ENCODE peak calls at places on chromosome 17, in eight cellular contexts. X is right lobe of liver, G is tibial nerve, E is H1, L is heart left ventricle, O is Peyer's patch, Q is uterus, R is suprapubic skin. I is an unnamed sample. For H3K4me1, the result is how much of the 10 kb centered on the place peaks cover.

GRCh38 chr17:81067331-81067730 is 32.4 kb downstream of the BAIAP2 start:
- DNase-seq in X (no peak), G (no peak), E (no peak), L (no peak), O (no peak), Q (no peak), R (no peak), I (no peak)

GRCh38 chr17:49730078-49730786 is 22.5 kb upstream of the SLC35B1 start:
- DNase-seq in X (peak), G (peak), E (no peak), L (peak), O (no peak), Q (peak), R (peak), I (peak)

GRCh38 chr17:57032343-57032742 is 52.7 kb upstream of the AKAP1 start:
- DNase-seq in X (no peak), G (no peak), E (no peak), L (no peak), O (no peak), Q (no peak), R (peak), I (peak)

GRCh38 chr17:72683506-72684404 is 408.7 kb downstream of the SLC39A11 start:
- DNase-seq in X (no peak), G (no peak), E (no peak), L (no peak), O (no peak), Q (no peak), R (no peak), I (peak)

GRCh38 chr17:21200590-21201301 is 13.2 kb downstream of the TMEM11 start:
- DNase-seq in X (no peak), G (no peak), E (no peak), L (no peak), O (no peak), Q (no peak), R (no peak), I (no peak)

GRCh38 chr17:10071141-10071540 is 127.3 kb downstream of the GAS7 start:
- DNase-seq in X (no peak), G (no peak), E (no peak), L (no peak), O (no peak), Q (peak), R (no peak), I (no peak)

GRCh38 chr17:47305302-47305923 is 18.3 kb upstream of the EFCAB13 start:
- DNase-seq in X (no peak), G (no peak), E (no peak), L (no peak), O (no peak), Q (no peak), R (no peak), I (no peak)

GRCh38 chr17:27379863-27380533 is 76.2 kb upstream of the KSR1 start:
- DNase-seq in X (peak), G (peak), E (no peak), L (peak), O (no peak), Q (peak), R (peak), I (peak)

GRCh38 chr17:74547264-74547663 is 1.3 kb upstream of the CD300C start:
- DNase-seq in X (no peak), G (no peak), E (no peak), L (no peak), O (no peak), Q (no peak), R (no peak), I (no peak)

GRCh38 chr17:16446338-16446983 is 31.1 kb downstream of the TRPV2 start:
- DNase-seq in X (no peak), G (no peak), E (no peak), L (no peak), O (no peak), Q (no peak), R (no peak), I (no peak)
- TF ChIP-seq CTCF in X (no peak), G (no peak), E (peak), L (no peak), O (peak), Q (no peak), R (no peak), I (no peak)

DNA sequence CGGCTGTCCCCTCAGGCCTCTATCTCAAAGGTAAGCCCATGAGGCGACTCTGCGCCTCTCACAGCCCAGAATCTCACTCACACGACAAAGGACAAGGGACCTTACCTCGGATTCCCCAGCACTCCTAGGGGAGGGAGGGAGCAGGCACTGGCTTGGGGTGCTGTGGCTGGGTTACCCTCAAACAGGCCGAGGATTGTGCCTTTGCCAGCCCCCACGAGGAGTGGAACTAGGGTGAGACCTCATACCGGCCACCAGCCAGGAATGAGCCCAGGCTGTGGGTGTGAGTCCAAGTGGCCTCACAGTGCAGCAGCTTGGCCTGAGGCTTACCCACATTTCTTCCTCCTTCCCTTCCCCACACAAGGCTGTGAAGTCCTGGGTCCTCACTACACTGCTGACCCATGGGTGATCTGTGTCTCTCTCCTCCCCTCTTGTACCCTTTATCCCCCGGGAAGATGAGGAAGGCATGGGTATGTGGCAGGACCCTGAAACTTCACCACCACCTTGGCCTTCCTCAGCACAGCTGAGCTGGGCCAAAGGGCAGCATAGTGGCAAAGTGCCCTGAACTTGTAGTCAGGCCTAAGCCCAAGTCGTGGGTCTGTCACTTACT is 5.9 kb downstream of the PROCA1 start:
- DNase-seq in X (no peak), G (no peak), E (no peak), L (no peak), O (no peak), Q (no peak), R (no peak), I (no peak)
- H3K4me1 ChIP-seq in X (under half), G (under half), E (under half), L (under half), O (under half), Q (under half), R (under half), I (under half)

GRCh38 chr17:5419959-5420653 is at the start of gene RPAIN:
- DNase-seq in X (peak), G (peak), E (peak), L (peak), O (peak), Q (peak), R (peak), I (peak)
- TF ChIP-seq POLR2A in X (peak), G (peak), E (peak), L (no peak), O (peak), Q (peak), R (peak), I (peak)

GRCh38 chr17:13671341-13671740 is 69.6 kb upstream of the HS3ST3A1 start:
- DNase-seq in X (no peak), G (no peak), E (no peak), L (no peak), O (no peak), Q (no peak), R (no peak), I (no peak)
- TF ChIP-seq CTCF in X (no peak), G (no peak), E (no peak), L (no peak), O (no peak), Q (no peak), R (no peak), I (no peak)

GRCh38 chr17:78878871-78879270 is 24.1 kb downstream of the CEP295NL start:
- DNase-seq in X (no peak), G (no peak), E (no peak), L (no peak), O (no peak), Q (no peak), R (no peak), I (no peak)

GRCh38 chr17:78878261-78878660 is 24.7 kb downstream of the CEP295NL start:
- DNase-seq in X (no peak), G (no peak), E (no peak), L (no peak), O (no peak), Q (no peak), R (no peak), I (no peak)

GRCh38 chr17:78873519-78874340 is 29.3 kb downstream of the CEP295NL start:
- DNase-seq in X (no peak), G (peak), E (no peak), L (no peak), O (no peak), Q (no peak), R (no peak), I (no peak)

GRCh38 chr17:78875331-78875730 is 27.7 kb downstream of the CEP295NL start:
- DNase-seq in X (no peak), G (no peak), E (no peak), L (no peak), O (no peak), Q (no peak), R (no peak), I (no peak)

GRCh38 chr17:78875738-78876597 is 27.0 kb downstream of the CEP295NL start:
- DNase-seq in X (no peak), G (no peak), E (no peak), L (no peak), O (no peak), Q (no peak), R (no peak), I (no peak)
- H3K4me1 ChIP-seq in X (under half), G (under half), E (under half), L (under half), O (under half), Q (under half), R (half or more), I (under half)

GRCh38 chr17:19409509-19409908 is 1.5 kb upstream of the RNF112 start:
- DNase-seq in X (no peak), G (no peak), E (no peak), L (no peak), O (no peak), Q (no peak), R (no peak), I (no peak)

GRCh38 chr17:19410101-19410500 is 931 bp upstream of the RNF112 start:
- DNase-seq in X (no peak), G (no peak), E (no peak), L (no peak), O (no peak), Q (no peak), R (no peak), I (no peak)

GRCh38 chr17:19409066-19409465 is 2.0 kb upstream of the RNF112 start:
- DNase-seq in X (no peak), G (no peak), E (no peak), L (no peak), O (no peak), Q (no peak), R (no peak), I (no peak)

GRCh38 chr17:19405114-19405513 is 5.9 kb upstream of the RNF112 start:
- DNase-seq in X (no peak), G (no peak), E (no peak), L (no peak), O (no peak), Q (no peak), R (no peak), I (no peak)

DNA sequence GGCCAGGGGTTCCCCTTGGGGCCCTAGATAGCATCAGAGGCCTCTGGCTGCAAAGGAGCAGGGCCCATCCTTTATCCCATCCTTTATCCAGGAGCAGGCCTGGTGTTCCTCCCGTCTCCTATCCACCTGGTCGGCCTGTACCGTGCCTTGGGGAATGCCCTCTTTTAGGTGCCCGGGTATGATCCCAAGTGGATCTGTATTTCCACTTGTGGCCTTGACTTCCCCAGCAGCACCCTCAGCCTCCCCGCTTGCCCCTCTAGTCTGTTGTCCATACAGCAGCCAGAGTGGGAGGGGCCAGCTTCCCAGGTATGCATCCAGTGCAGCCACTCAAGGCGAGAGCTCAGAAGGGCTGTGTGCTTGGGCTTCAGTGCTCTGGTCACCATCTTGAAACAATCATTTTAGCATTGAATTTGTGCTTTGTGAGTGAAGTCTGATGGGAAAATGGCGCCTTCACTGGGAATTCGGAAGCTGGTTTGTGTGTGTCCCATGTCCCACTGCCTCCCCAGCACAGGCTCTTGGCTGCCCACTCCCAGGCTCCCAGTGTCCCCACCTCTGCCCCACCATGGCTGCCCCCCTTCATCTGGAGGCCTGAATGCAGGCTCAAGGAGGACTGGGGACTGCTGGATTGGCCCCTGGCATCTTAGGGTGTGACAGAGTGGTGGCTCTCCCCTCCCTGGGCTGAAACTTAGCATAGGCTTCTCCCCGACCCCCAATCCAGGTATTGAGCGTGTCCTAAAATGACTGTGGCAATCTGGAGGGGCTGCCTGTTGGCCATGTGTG is 3.2 kb upstream of the RNF112 start:
- DNase-seq in X (no peak), G (no peak), E (no peak), L (no peak), O (no peak), Q (no peak), R (no peak), I (no peak)
- TF ChIP-seq POLR2A in X (no peak), G (no peak), E (no peak), L (no peak), O (no peak), Q (no peak), R (no peak), I (no peak)

DNA sequence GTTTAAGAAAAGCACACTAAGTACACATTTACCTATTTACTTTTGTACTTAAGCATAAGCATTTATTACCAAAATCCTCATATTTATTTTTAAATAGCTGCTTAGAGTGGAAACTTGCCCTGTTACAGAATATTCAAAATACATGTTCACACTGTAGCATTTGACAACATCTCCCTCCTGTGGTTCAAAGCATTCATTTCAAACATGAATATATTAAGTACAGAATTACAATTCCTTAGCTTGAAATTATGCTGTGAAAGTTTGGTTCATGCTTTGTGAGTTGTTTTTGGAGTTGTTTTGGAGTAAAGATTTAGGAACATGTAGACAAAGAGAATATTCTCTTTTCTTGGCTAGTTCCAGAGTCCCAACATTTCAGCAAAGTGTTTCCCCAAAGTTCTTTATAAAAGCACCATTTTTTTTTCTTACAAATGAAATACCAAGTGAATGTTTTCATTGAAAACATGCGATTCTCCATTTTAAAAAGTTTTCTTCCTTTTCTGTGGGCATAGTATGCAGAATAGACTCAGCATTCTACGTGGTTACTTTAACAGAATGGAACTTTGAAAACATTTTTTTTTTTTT is 33.2 kb downstream of the TUBD1 start:
- DNase-seq in X (no peak), G (no peak), E (no peak), L (no peak), O (no peak), Q (no peak), R (no peak), I (no peak)
- TF ChIP-seq CTCF in X (peak), G (peak), E (no peak), L (peak), O (peak), Q (peak), R (peak), I (peak)

GRCh38 chr17:28744802-28745051 is 916 bp downstream of the TRAF4 start:
- DNase-seq in X (no peak), G (no peak), E (no peak), L (no peak), O (no peak), Q (no peak), R (no peak), I (no peak)
- H3K4me1 ChIP-seq in X (under half), G (under half), E (under half), L (under half), O (under half), Q (under half), R (half or more), I (under half)

GRCh38 chr17:60802377-60802776 is 124.7 kb downstream of the BCAS3 start:
- DNase-seq in X (no peak), G (no peak), E (no peak), L (no peak), O (no peak), Q (no peak), R (no peak), I (no peak)
- TF ChIP-seq POLR2A in X (no peak), G (no peak), E (no peak), L (no peak), O (no peak), Q (no peak), R (no peak), I (no peak)

I was measured in thyroid gland.